ENCODE peak calls at places on chromosomes 3 and 15, in eight cellular contexts. U, R, Z, V, B, N, M and C are unnamed samples. For H3K9me3, the result is how much of the 10 kb centered on the place peaks cover.

GRCh38 chr3:89098964-89099585 is 8.3 kb upstream of the EPHA3 start:
- DNase-seq in Z (peak), N (peak), U (peak), M (peak), V (peak), B (peak), R (peak), C (no peak)

GRCh38 chr15:64149424-64150235 is 1.9 kb upstream of the SNX22 start:
- DNase-seq in N (peak), R (no peak), U (no peak), V (no peak), M (peak), B (no peak), Z (no peak), C (no peak)

GRCh38 chr3:136078421-136079364 is 113.2 kb downstream of the PPP2R3A start:
- DNase-seq in N (peak), B (peak), V (peak), Z (no peak), U (no peak), M (peak), R (no peak), C (no peak)

GRCh38 chr15:82850242-82850591 is 40.8 kb downstream of the WHAMM start:
- DNase-seq in M (no peak), N (no peak), U (no peak), V (no peak), Z (no peak), B (peak), R (no peak), C (no peak)

GRCh38 chr3:73917643-73918042 is 292.9 kb upstream of the PDZRN3 start:
- DNase-seq in B (no peak), R (no peak), Z (no peak), N (no peak), U (no peak), V (no peak), M (no peak), C (no peak)

GRCh38 chr15:96171842-96172241 is 158.7 kb upstream of the NR2F2 start:
- DNase-seq in B (no peak), N (no peak), M (peak), R (peak), V (peak), Z (no peak), U (no peak), C (no peak)

GRCh38 chr3:170470063-170471006 is 51.7 kb downstream of the CLDN11 start:
- DNase-seq in V (peak), Z (no peak), M (peak), R (no peak), N (peak), U (no peak), B (no peak), C (no peak)

GRCh38 chr15:70348581-70349344 is 251.0 kb upstream of the TLE3 start:
- DNase-seq in V (no peak), N (no peak), M (no peak), R (no peak), Z (peak), B (no peak), U (peak), C (no peak)

GRCh38 chr3:48919215-48920138 is 835 bp downstream of the ARIH2 start:
- DNase-seq in R (no peak), N (peak), B (peak), V (peak), Z (peak), M (peak), U (no peak), C (peak)

GRCh38 chr3:172711457-172711800 is 562 bp upstream of the NCEH1 start:
- DNase-seq in U (no peak), V (no peak), R (no peak), B (peak), N (peak), Z (no peak), M (peak), C (no peak)

GRCh38 chr3:40546811-40547210 is 22.1 kb downstream of the ZNF621 start:
- DNase-seq in U (no peak), V (peak), N (no peak), R (no peak), B (no peak), Z (no peak), M (peak), C (no peak)

GRCh38 chr3:140950154-140950553 is 8.5 kb downstream of the SLC25A36 start:
- DNase-seq in R (no peak), V (no peak), Z (no peak), N (no peak), B (no peak), M (no peak), U (no peak), C (no peak)

GRCh38 chr3:66353530-66353929 is 132.7 kb downstream of the SLC25A26 start:
- DNase-seq in V (peak), N (no peak), R (no peak), B (no peak), U (no peak), Z (no peak), M (no peak), C (no peak)

GRCh38 chr15:43966646-43967045 is 139.8 kb downstream of the WDR76 start:
- DNase-seq in M (no peak), V (no peak), N (no peak), R (no peak), B (no peak), U (no peak), Z (no peak), C (no peak)

GRCh38 chr15:25095179-25095578 is 140.4 kb downstream of the SNRPN start:
- DNase-seq in R (no peak), M (no peak), Z (no peak), B (no peak), V (no peak), U (no peak), N (no peak), C (no peak)
- H3K9me3 ChIP-seq in R (half or more), M (under half), Z (half or more), B (under half), V (under half), U (half or more), N (under half), C (under half)

GRCh38 chr3:175940243-175940642 is 1081.1 kb downstream of the NAALADL2 start:
- DNase-seq in R (no peak), U (no peak), N (no peak), V (peak), M (no peak), B (no peak), Z (no peak), C (no peak)

GRCh38 chr3:175940881-175941280 is 1081.7 kb downstream of the NAALADL2 start:
- DNase-seq in U (no peak), V (no peak), Z (no peak), M (peak), R (no peak), N (peak), B (no peak), C (no peak)

DNA sequence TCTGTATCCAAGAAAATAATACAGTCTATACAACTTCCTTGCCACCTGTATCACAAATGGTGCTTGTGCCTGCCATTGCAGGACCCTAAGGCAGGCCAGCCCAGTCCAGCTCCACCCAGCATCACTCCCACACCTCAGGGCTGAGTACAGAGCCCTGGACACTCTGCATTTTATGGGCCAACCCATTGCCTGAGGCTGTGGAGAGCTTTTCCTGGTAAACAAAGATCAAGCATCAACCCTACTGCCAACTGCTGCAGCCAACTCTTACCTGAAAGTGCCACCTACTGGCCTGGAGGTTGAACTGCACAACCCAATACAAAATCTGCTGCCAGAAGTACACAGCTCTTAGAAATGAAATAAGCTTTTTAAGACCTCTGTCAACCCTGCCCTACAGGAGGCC is 1082.2 kb downstream of the NAALADL2 start:
- DNase-seq in R (no peak), M (peak), Z (no peak), U (no peak), B (peak), V (no peak), N (peak), C (no peak)
- H3K9me3 ChIP-seq in R (under half), M (under half), Z (under half), U (under half), B (under half), V (under half), N (under half), C (under half)

GRCh38 chr3:126768903-126769302 is 64.9 kb downstream of the CHCHD6 start:
- DNase-seq in U (no peak), B (no peak), R (no peak), M (no peak), N (no peak), V (no peak), Z (no peak), C (no peak)

GRCh38 chr3:126766653-126767052 is 62.6 kb downstream of the CHCHD6 start:
- DNase-seq in Z (no peak), R (no peak), V (no peak), B (no peak), M (no peak), U (no peak), N (no peak), C (no peak)

GRCh38 chr3:126773167-126773566 is 69.1 kb downstream of the CHCHD6 start:
- DNase-seq in B (no peak), R (no peak), Z (no peak), V (no peak), N (no peak), M (no peak), U (no peak), C (no peak)

GRCh38 chr3:126773783-126774182 is 69.7 kb downstream of the CHCHD6 start:
- DNase-seq in V (no peak), N (no peak), Z (no peak), U (no peak), B (no peak), M (no peak), R (no peak), C (no peak)

DNA sequence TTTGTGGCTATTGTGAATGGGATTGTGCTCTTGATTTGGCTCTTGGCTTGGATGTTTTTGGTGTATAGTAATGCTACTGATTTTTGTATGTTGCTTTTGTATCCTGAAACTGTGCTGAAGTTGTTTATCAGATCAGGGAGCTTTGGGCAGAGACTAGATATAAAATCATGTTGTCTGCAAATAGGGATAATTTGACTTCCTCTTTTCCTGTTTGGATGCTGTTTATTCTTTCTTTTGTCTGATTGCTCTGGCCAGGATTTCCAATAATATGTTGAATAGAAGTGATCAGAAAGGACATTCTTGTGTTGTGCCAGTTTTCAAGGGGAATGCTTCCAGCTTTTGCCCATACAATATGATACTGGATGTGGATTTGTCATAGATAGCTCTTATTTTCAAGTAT is 66.1 kb downstream of the CHCHD6 start:
- DNase-seq in B (no peak), R (no peak), Z (no peak), U (no peak), N (no peak), M (no peak), V (no peak), C (no peak)
- H3K9me3 ChIP-seq in B (under half), R (under half), Z (under half), U (under half), N (under half), M (under half), V (under half), C (under half)

DNA sequence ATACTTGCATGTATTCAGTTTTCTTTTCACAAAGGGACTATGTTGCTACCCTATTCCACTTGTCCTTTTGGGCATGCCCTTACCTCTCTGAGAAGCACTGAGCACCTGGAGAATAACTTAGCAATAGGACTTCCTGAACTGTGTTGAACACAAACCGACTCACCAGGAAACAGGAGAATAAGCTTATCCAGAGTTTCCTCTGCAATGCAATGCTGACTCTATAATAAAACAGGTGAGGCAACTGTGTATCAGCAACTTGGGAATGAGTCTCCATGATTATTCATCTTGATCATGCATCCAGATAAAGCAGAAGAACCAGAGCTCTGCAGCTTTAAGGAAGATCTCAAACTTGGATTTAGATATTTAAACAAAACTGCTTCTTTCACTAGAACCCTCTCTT is 806.5 kb downstream of the IGSF11 start:
- DNase-seq in M (no peak), V (no peak), Z (no peak), N (no peak), B (no peak), U (no peak), R (no peak), C (no peak)
- H3K9me3 ChIP-seq in M (under half), V (under half), Z (under half), N (under half), B (under half), U (under half), R (under half), C (under half)

GRCh38 chr15:31156226-31156625 is 54.7 kb upstream of the TRPM1 start:
- DNase-seq in M (no peak), V (no peak), Z (no peak), B (no peak), U (no peak), N (no peak), R (no peak), C (no peak)

GRCh38 chr15:31156808-31157207 is 55.3 kb upstream of the TRPM1 start:
- DNase-seq in N (no peak), M (no peak), Z (no peak), V (no peak), R (no peak), U (no peak), B (no peak), C (no peak)

GRCh38 chr15:31153531-31153930 is 52.0 kb upstream of the TRPM1 start:
- DNase-seq in B (no peak), V (no peak), M (no peak), R (no peak), N (no peak), Z (no peak), U (no peak), C (no peak)

GRCh38 chr15:31157644-31158069 is 56.1 kb upstream of the TRPM1 start:
- DNase-seq in B (no peak), M (peak), N (peak), R (no peak), U (no peak), Z (no peak), V (no peak), C (no peak)

DNA sequence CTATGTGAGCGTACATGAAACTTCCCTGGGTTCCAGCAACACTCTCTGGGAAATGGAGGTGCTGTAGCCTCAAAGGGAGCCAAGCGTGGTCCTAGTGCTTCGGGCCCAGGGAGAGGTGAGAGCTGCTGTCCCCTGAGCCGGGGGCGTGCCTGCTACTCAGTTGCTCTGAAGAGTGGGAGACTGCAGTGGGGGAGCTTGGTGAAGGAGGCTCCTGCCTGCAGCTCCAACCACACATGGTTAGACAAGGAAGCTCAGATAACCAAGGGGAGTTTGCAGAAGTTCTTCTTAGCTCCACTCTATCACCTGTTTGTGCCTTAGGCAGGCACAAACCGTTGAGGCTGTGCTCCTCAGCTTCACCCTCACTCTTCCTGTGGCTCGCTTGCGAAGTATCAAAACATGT is 53.6 kb upstream of the TRPM1 start:
- DNase-seq in V (no peak), R (no peak), N (no peak), B (no peak), Z (no peak), U (no peak), M (no peak), C (no peak)
- H3K9me3 ChIP-seq in V (under half), R (under half), N (under half), B (under half), Z (under half), U (under half), M (under half), C (under half)

DNA sequence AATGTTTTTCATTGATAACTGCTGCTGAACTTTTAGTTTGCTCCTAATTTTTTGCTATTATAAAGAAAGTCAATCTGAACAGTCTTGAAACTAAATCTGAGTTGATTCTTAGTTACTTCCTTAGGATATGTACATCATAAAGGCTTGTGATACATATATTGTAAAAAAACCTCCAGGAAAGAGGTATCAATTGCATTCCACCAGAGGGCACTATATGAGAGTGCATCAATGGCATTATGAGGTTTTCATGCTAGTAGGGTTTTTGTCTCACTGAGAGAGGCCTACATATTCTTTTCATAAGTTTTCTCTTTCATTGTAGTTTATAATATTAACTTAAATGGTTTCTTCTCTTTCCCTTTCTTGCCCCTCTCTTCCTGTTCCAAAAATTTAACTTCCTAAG is 46.9 kb downstream of the PIK3R4 start:
- DNase-seq in M (peak), U (no peak), N (peak), B (peak), Z (no peak), R (no peak), V (no peak), C (no peak)
- H3K9me3 ChIP-seq in M (under half), U (under half), N (under half), B (under half), Z (under half), R (under half), V (under half), C (under half)

DNA sequence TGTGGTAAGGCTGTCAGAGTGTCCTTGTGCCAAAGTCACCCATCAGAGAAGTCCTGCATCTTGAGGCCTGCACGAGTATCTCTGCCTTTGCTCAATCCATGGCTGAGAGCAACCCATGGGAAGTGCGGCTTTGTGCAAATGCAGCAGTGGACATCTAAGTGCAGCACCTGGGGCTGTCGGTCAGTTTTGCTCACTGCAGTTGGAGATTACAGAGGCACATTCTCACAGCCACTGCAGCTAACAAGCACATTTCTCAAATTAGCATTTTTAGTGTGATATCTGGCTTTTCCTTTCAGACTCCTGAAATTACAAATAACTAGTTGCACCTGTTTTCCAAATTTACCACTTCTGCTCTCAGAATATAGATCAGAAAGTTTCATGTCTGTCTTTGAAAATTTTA is 81.5 kb upstream of the DAZL start:
- DNase-seq in R (no peak), Z (no peak), B (no peak), N (no peak), U (no peak), V (no peak), M (no peak), C (no peak)
- H3K9me3 ChIP-seq in R (under half), Z (under half), B (under half), N (under half), U (under half), V (under half), M (under half), C (under half)

DNA sequence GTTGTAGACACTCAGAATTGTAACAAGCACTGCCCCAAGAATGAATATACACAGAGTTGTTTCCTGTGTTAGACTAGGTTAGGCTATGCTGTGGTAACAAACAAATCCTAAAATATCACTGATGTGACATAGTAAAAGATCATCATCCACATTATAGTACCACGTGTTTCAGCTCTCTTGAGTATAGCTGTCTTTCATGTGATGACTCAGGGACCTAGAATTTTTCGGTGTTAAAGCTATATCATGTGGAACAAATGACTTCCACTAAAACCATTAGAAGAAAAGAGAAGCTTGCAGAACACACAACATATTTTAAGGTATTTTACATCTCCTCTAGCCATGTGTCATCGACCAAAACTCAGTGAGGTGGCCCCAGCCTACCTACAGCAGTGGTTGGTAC is 307.9 kb upstream of the RBMS3 start:
- DNase-seq in U (no peak), M (no peak), B (no peak), N (no peak), Z (no peak), V (peak), R (no peak), C (no peak)
- H3K9me3 ChIP-seq in U (under half), M (under half), B (under half), N (under half), Z (under half), V (under half), R (under half), C (under half)

GRCh38 chr3:6734395-6734746 is 126.5 kb upstream of the GRM7 start:
- DNase-seq in Z (no peak), V (no peak), M (no peak), U (no peak), N (no peak), R (no peak), B (no peak), C (no peak)

GRCh38 chr3:6743067-6743720 is 117.7 kb upstream of the GRM7 start:
- DNase-seq in R (no peak), U (no peak), N (peak), M (no peak), B (no peak), Z (no peak), V (no peak), C (no peak)

GRCh38 chr3:6737223-6737994 is 123.5 kb upstream of the GRM7 start:
- DNase-seq in M (no peak), V (no peak), R (no peak), N (no peak), B (no peak), Z (no peak), U (no peak), C (no peak)

GRCh38 chr3:6736781-6737180 is 124.1 kb upstream of the GRM7 start:
- DNase-seq in M (no peak), R (no peak), U (no peak), Z (no peak), V (no peak), N (no peak), B (no peak), C (no peak)

DNA sequence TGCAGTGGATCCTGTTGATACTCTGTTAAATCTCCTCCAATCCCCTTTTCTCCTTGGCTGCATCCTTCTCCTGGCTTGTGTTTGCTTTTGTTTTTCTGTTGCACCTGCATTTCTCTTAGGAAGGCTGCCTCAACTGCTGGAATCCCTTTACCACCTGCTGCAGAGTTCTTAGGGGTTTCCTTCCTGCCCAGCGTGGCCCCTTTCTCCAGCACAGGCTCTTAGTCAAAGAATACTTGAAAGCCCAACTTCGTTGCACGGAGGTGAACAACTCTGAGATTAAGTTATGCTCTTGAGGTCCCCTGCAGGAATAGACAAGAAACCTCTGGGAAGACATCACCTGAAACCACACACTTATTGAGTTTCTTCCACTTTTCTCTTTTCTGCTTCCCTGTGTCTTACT is 121.6 kb upstream of the GRM7 start:
- DNase-seq in M (no peak), N (no peak), V (no peak), U (no peak), Z (no peak), R (no peak), B (no peak), C (no peak)
- H3K9me3 ChIP-seq in M (under half), N (under half), V (under half), U (under half), Z (under half), R (under half), B (under half), C (under half)